ENCODE peak calls at places on chromosomes 13 and 19, in seven cellular contexts. One of them, this sample, is unnamed.

GRCh38 chr19:16684216-16684615 is 23.3 kb downstream of the TMEM38A start:
- DNase-seq in neuronal stem cell: no peak
- DNase-seq in H1: no peak
- DNase-seq in H9: no peak
- DNase-seq in IMR-90: no peak
- DNase-seq in mesenchymal stem cell: no peak
- DNase-seq in trophoblast cell: no peak
- DNase-seq in this sample: no peak

GRCh38 chr19:46173886-46174475 is 25.9 kb downstream of the IGFL2 start:
- DNase-seq in IMR-90: no peak
- DNase-seq in mesenchymal stem cell: no peak
- DNase-seq in neuronal stem cell: no peak
- DNase-seq in trophoblast cell: no peak
- DNase-seq in H1: no peak
- DNase-seq in H9: no peak
- DNase-seq in this sample: peak; percentile 10

GRCh38 chr13:73677041-73677589 is 457.1 kb downstream of the KLF12 start:
- DNase-seq in trophoblast cell: no peak
- DNase-seq in neuronal stem cell: no peak
- DNase-seq in H1: no peak
- DNase-seq in IMR-90: peak; percentile 71
- DNase-seq in H9: no peak
- DNase-seq in mesenchymal stem cell: no peak
- DNase-seq in this sample: peak; percentile 69

GRCh38 chr13:101942038-101942437 is 459.8 kb downstream of the FGF14 start:
- DNase-seq in H1: no peak
- DNase-seq in mesenchymal stem cell: peak; percentile 44
- DNase-seq in H9: no peak
- DNase-seq in IMR-90: peak; percentile 16
- DNase-seq in trophoblast cell: peak; percentile 61
- DNase-seq in neuronal stem cell: peak; percentile 54
- DNase-seq in this sample: peak; percentile 71

GRCh38 chr13:95319551-95320274 is 18.5 kb upstream of the ABCC4 start:
- DNase-seq in H1: no peak
- DNase-seq in mesenchymal stem cell: no peak
- DNase-seq in trophoblast cell: no peak
- DNase-seq in neuronal stem cell: no peak
- DNase-seq in IMR-90: no peak
- DNase-seq in H9: no peak
- DNase-seq in this sample: no peak

GRCh38 chr19:53549354-53549753 is 11.4 kb downstream of the ZNF331 start:
- DNase-seq in mesenchymal stem cell: peak; percentile 66
- DNase-seq in H9: no peak
- DNase-seq in IMR-90: peak; percentile 68
- DNase-seq in trophoblast cell: no peak
- DNase-seq in H1: no peak
- DNase-seq in neuronal stem cell: no peak
- DNase-seq in this sample: no peak

GRCh38 chr13:79933389-79933788 is 407.5 kb downstream of the SPRY2 start:
- DNase-seq in neuronal stem cell: no peak
- DNase-seq in IMR-90: no peak
- DNase-seq in mesenchymal stem cell: no peak
- DNase-seq in H1: no peak
- DNase-seq in H9: no peak
- DNase-seq in trophoblast cell: no peak
- DNase-seq in this sample: no peak

GRCh38 chr13:98033277-98034247 is 80.1 kb downstream of the IPO5 start:
- DNase-seq in H1: no peak
- DNase-seq in trophoblast cell: peak; percentile 45
- DNase-seq in IMR-90: peak; percentile 44
- DNase-seq in mesenchymal stem cell: peak; percentile 76
- DNase-seq in H9: no peak
- DNase-seq in neuronal stem cell: peak; percentile 24
- DNase-seq in this sample: peak; percentile 74

GRCh38 chr13:110187501-110188161 is 119.3 kb downstream of the COL4A1 start:
- DNase-seq in neuronal stem cell: no peak
- DNase-seq in H9: no peak
- DNase-seq in trophoblast cell: no peak
- DNase-seq in H1: no peak
- DNase-seq in IMR-90: peak; percentile 78
- DNase-seq in mesenchymal stem cell: peak; percentile 72
- DNase-seq in this sample: no peak

GRCh38 chr13:88823114-88823513 is 1151.9 kb downstream of the SLITRK5 start:
- DNase-seq in mesenchymal stem cell: no peak
- DNase-seq in H9: no peak
- DNase-seq in neuronal stem cell: no peak
- DNase-seq in H1: no peak
- DNase-seq in IMR-90: no peak
- DNase-seq in trophoblast cell: no peak
- DNase-seq in this sample: no peak

GRCh38 chr19:34319785-34320184 is 45.2 kb upstream of the GPI start:
- DNase-seq in neuronal stem cell: no peak
- DNase-seq in H1: no peak
- DNase-seq in mesenchymal stem cell: no peak
- DNase-seq in trophoblast cell: peak; percentile 82
- DNase-seq in H9: no peak
- DNase-seq in IMR-90: peak; percentile 80
- DNase-seq in this sample: no peak

DNA sequence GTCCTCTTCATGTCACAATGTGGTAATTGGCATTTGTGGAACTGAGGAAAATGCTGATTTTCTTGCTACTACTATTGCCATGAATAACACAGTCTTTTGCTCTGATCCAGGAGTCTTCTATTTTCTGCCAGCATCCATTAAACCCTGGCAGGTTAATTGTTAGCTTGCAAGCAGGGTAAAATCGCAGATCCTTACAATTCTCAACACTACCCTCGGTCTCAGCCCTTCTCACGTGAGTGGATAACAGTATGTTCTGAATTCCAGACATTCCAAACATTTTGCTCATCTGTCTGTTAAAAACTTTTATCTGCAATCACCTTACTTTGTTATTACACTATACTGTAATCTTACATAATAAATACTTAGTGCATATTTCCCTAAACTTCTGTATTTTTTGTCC is 251.3 kb upstream of the ATXN8OS start:
- DNase-seq in neuronal stem cell: peak; percentile 12
- DNase-seq in H1: no peak
- DNase-seq in mesenchymal stem cell: no peak
- DNase-seq in H9: no peak
- DNase-seq in trophoblast cell: peak; percentile 20
- DNase-seq in IMR-90: no peak
- DNase-seq in this sample: peak; percentile 86
- H2AK5ac ChIP-seq in neuronal stem cell: no peak overlapping the region
- H2AK5ac ChIP-seq in H1: no peak overlapping the region
- H2AK5ac ChIP-seq in mesenchymal stem cell: no peak overlapping the region
- H2AK5ac ChIP-seq in H9: no peak overlapping the region
- H2AK5ac ChIP-seq in trophoblast cell: no peak overlapping the region
- H2AK5ac ChIP-seq in IMR-90: no peak overlapping the region
- H2AK5ac ChIP-seq in this sample: no peak overlapping the region

GRCh38 chr13:20404488-20405222 is 121.0 kb downstream of the CRYL1 start:
- DNase-seq in neuronal stem cell: no peak
- DNase-seq in H9: no peak
- DNase-seq in trophoblast cell: peak; percentile 54
- DNase-seq in H1: no peak
- DNase-seq in mesenchymal stem cell: no peak
- DNase-seq in IMR-90: no peak
- DNase-seq in this sample: no peak
- H3K27me3 ChIP-seq in neuronal stem cell: no peaks in the 10 kb centered on the region
- H3K27me3 ChIP-seq in H9: no peaks in the 10 kb centered on the region
- H3K27me3 ChIP-seq in trophoblast cell: no peaks in the 10 kb centered on the region
- H3K27me3 ChIP-seq in H1: no peaks in the 10 kb centered on the region
- H3K27me3 ChIP-seq in mesenchymal stem cell: no peaks in the 10 kb centered on the region
- H3K27me3 ChIP-seq in IMR-90: peaks cover 9% of the 10 kb centered on the region
- H3K27me3 ChIP-seq in this sample: no peaks in the 10 kb centered on the region

GRCh38 chr13:30804474-30804873 is 69.1 kb downstream of the ALOX5AP start:
- DNase-seq in mesenchymal stem cell: no peak
- DNase-seq in neuronal stem cell: no peak
- DNase-seq in trophoblast cell: no peak
- DNase-seq in H1: no peak
- DNase-seq in H9: no peak
- DNase-seq in IMR-90: no peak
- DNase-seq in this sample: no peak
- H2AK5ac ChIP-seq in mesenchymal stem cell: no peak overlapping the region
- H2AK5ac ChIP-seq in neuronal stem cell: peak overlapping the region; percentile 67
- H2AK5ac ChIP-seq in trophoblast cell: peak overlapping the region; percentile 28
- H2AK5ac ChIP-seq in H1: no peak overlapping the region
- H2AK5ac ChIP-seq in H9: no peak overlapping the region
- H2AK5ac ChIP-seq in IMR-90: peak overlapping the region; percentile 83
- H2AK5ac ChIP-seq in this sample: no peak overlapping the region

DNA sequence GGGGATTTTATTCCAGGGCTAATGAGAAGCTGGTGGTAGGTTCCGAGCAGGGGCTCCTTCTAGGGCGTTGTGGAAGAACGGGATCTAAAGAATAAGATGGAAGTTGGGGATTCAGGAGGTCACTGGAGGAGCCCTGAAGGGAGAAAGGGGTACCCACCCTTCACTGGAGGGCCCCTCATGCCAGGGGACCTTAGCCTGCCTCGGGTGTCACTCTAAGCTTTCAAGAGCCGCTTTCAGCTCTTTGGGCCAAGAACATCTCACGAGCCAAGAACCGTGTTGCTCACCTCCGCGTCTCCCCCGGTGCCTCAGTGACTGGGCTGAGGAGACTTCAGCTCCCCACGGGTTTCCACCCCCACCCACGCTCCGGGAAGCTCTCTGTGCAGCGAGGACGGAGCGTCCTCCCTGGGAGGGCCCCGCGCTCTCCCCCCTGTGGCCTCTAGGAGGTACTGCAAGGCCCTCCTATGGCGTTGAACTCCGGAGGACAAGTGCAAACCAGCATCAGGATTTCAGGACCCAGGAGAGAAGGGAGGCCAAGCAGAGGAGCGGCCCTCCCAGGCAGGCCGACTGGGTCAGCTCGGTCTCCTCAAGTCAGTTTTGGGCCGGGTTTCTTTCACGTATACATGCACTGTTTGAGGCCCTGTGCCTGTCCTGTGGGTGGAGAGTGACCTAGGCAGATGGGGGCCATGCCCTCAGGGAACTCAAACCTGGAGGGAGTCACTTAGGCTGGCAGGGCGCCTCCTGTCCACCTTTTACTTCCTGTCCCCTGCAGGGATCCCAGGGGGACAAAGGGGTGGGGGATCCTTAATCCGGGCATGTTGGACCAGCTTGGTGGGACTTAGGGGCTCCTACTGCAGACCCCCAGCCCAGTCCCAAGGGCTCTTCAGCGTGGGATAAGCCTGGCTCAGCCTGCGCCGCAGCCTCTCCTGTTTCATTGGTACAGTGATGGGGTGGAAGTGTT is 5.1 kb upstream of the KRTDAP start:
- DNase-seq in trophoblast cell: peak; percentile 60
- DNase-seq in H9: peak; percentile 76
- DNase-seq in H1: peak; percentile 77
- DNase-seq in IMR-90: peak; percentile 55
- DNase-seq in neuronal stem cell: peak; percentile 51
- DNase-seq in mesenchymal stem cell: peak; percentile 63
- DNase-seq in this sample: peak; percentile 80
- H3K27me3 ChIP-seq in trophoblast cell: no peaks in the 10 kb centered on the region
- H3K27me3 ChIP-seq in H9: no peaks in the 10 kb centered on the region
- H3K27me3 ChIP-seq in H1: no peaks in the 10 kb centered on the region
- H3K27me3 ChIP-seq in IMR-90: peaks cover 36% of the 10 kb centered on the region
- H3K27me3 ChIP-seq in neuronal stem cell: no peaks in the 10 kb centered on the region
- H3K27me3 ChIP-seq in mesenchymal stem cell: peaks cover 21% of the 10 kb centered on the region
- H3K27me3 ChIP-seq in this sample: no peaks in the 10 kb centered on the region

GRCh38 chr13:107233541-107233940 is 665.6 kb upstream of the ARGLU1 start:
- DNase-seq in neuronal stem cell: no peak
- DNase-seq in mesenchymal stem cell: no peak
- DNase-seq in IMR-90: no peak
- DNase-seq in trophoblast cell: no peak
- DNase-seq in H9: no peak
- DNase-seq in H1: no peak
- DNase-seq in this sample: no peak
- H2AK5ac ChIP-seq in neuronal stem cell: no peak overlapping the region
- H2AK5ac ChIP-seq in mesenchymal stem cell: no peak overlapping the region
- H2AK5ac ChIP-seq in IMR-90: no peak overlapping the region
- H2AK5ac ChIP-seq in trophoblast cell: no peak overlapping the region
- H2AK5ac ChIP-seq in H9: no peak overlapping the region
- H2AK5ac ChIP-seq in H1: no peak overlapping the region
- H2AK5ac ChIP-seq in this sample: no peak overlapping the region

DNA sequence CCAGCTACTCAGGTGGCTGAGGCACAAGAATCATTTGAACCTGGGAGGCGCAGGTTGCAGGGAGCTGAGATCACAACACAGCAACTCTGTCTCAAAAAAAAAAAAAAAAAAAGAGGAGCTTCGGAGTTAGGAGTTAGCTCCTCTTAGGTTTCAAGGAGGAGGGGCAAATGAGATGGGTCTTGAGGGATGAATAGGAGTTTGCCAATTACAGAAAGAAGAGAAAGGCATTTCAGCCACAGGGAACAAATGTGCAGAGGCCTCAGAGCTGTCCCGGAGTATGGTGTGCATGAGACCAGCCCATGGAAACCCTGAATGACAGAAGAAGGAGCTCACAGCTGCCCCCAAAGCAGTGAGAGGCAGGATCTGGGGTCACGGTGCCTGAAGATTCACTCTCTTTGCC is 24.6 kb downstream of the TLE2 start:
- DNase-seq in mesenchymal stem cell: no peak
- DNase-seq in neuronal stem cell: no peak
- DNase-seq in IMR-90: no peak
- DNase-seq in H9: no peak
- DNase-seq in trophoblast cell: no peak
- DNase-seq in H1: no peak
- DNase-seq in this sample: no peak
- H3K27me3 ChIP-seq in mesenchymal stem cell: peaks cover 17% of the 10 kb centered on the region
- H3K27me3 ChIP-seq in neuronal stem cell: no peaks in the 10 kb centered on the region
- H3K27me3 ChIP-seq in IMR-90: peaks cover 9% of the 10 kb centered on the region
- H3K27me3 ChIP-seq in H9: no peaks in the 10 kb centered on the region
- H3K27me3 ChIP-seq in trophoblast cell: no peaks in the 10 kb centered on the region
- H3K27me3 ChIP-seq in H1: no peaks in the 10 kb centered on the region
- H3K27me3 ChIP-seq in this sample: no peaks in the 10 kb centered on the region

This sample was measured in mesendoderm.